ENCODE peak calls at places on chromosomes 4 and X, in four cellular contexts. One of them, this sample, is unnamed.

GRCh38 chr4:88225216-88226107 is 58.9 kb downstream of the PPM1K start:
- DNase-seq in GM12878: no peak
- DNase-seq in K562: no peak
- DNase-seq in HepG2: no peak
- DNase-seq in this sample: peak

GRCh38 chrX:21509912-21510311 is 135.7 kb downstream of the CNKSR2 start:
- DNase-seq in GM12878: no peak
- DNase-seq in K562: no peak
- DNase-seq in HepG2: no peak
- DNase-seq in this sample: no peak

GRCh38 chr4:87375719-87376291 is 15.2 kb downstream of the HSD17B11 start:
- DNase-seq in GM12878: no peak
- DNase-seq in K562: peak
- DNase-seq in HepG2: peak
- DNase-seq in this sample: no peak

GRCh38 chrX:140709421-140709846 is at the start of gene LINC00632:
- DNase-seq in GM12878: no peak
- DNase-seq in K562: no peak
- DNase-seq in HepG2: no peak
- DNase-seq in this sample: no peak

GRCh38 chrX:42567268-42567667 is 210.7 kb downstream of the PPP1R2C start:
- DNase-seq in GM12878: no peak
- DNase-seq in K562: no peak
- DNase-seq in HepG2: no peak
- DNase-seq in this sample: no peak

GRCh38 chr4:6183740-6184139 is 16.6 kb downstream of the JAKMIP1 start:
- DNase-seq in GM12878: peak
- DNase-seq in K562: no peak
- DNase-seq in HepG2: no peak
- DNase-seq in this sample: no peak

GRCh38 chrX:139554991-139555675 is 24.6 kb downstream of the F9 start:
- DNase-seq in GM12878: no peak
- DNase-seq in K562: peak
- DNase-seq in HepG2: no peak
- DNase-seq in this sample: peak

GRCh38 chr4:185134176-185134869 is 8.7 kb upstream of the SLC25A4 start:
- DNase-seq in GM12878: no peak
- DNase-seq in K562: peak
- DNase-seq in HepG2: peak
- DNase-seq in this sample: no peak

GRCh38 chr4:80608285-80608980 is 272.9 kb downstream of the CFAP299 start:
- DNase-seq in GM12878: no peak
- DNase-seq in K562: no peak
- DNase-seq in HepG2: no peak
- DNase-seq in this sample: no peak

GRCh38 chr4:161466321-161466720 is 697.5 kb downstream of the FSTL5 start:
- DNase-seq in GM12878: no peak
- DNase-seq in K562: no peak
- DNase-seq in HepG2: no peak
- DNase-seq in this sample: no peak

GRCh38 chrX:53093177-53093655 is 726 bp upstream of the KANTR start:
- DNase-seq in GM12878: no peak
- DNase-seq in K562: peak
- DNase-seq in HepG2: peak
- DNase-seq in this sample: no peak

GRCh38 chr4:67892905-67893304 is 9.1 kb upstream of the TMPRSS11D start:
- DNase-seq in GM12878: no peak
- DNase-seq in K562: no peak
- DNase-seq in HepG2: no peak
- DNase-seq in this sample: no peak

GRCh38 chr4:56271121-56271520 is 116.2 kb downstream of the AASDH start:
- DNase-seq in GM12878: no peak
- DNase-seq in K562: no peak
- DNase-seq in HepG2: no peak
- DNase-seq in this sample: no peak

GRCh38 chrX:12526296-12526695 is 264.9 kb upstream of the PRPS2 start:
- DNase-seq in GM12878: no peak
- DNase-seq in K562: no peak
- DNase-seq in HepG2: no peak
- DNase-seq in this sample: no peak

GRCh38 chr4:4860803-4861591 is 1.5 kb downstream of the MSX1 start:
- DNase-seq in GM12878: no peak
- DNase-seq in K562: no peak
- DNase-seq in HepG2: peak
- DNase-seq in this sample: peak

GRCh38 chr4:76087007-76087769 is 12.7 kb downstream of the ART3 start:
- DNase-seq in GM12878: no peak
- DNase-seq in K562: peak
- DNase-seq in HepG2: peak
- DNase-seq in this sample: peak

GRCh38 chrX:33285550-33285949 is 74.2 kb upstream of the DMD start:
- DNase-seq in GM12878: no peak
- DNase-seq in K562: no peak
- DNase-seq in HepG2: no peak
- DNase-seq in this sample: no peak

GRCh38 chr4:8515316-8516060 is 64.7 kb upstream of the GPR78 start:
- DNase-seq in GM12878: no peak
- DNase-seq in K562: no peak
- DNase-seq in HepG2: no peak
- DNase-seq in this sample: no peak

GRCh38 chr4:118279920-118280432 is 72.8 kb downstream of the PRSS12 start:
- DNase-seq in GM12878: no peak
- DNase-seq in K562: peak
- DNase-seq in HepG2: no peak
- DNase-seq in this sample: no peak

GRCh38 chrX:43822015-43822414 is 60.2 kb downstream of the MAOB start:
- DNase-seq in GM12878: no peak
- DNase-seq in K562: no peak
- DNase-seq in HepG2: no peak
- DNase-seq in this sample: no peak

GRCh38 chrX:50971390-50971789 is 60.9 kb downstream of the BMP15 start:
- DNase-seq in GM12878: no peak
- DNase-seq in K562: no peak
- DNase-seq in HepG2: no peak
- DNase-seq in this sample: no peak

GRCh38 chr4:183561905-183562304 is 57.0 kb downstream of the ING2 start:
- DNase-seq in GM12878: no peak
- DNase-seq in K562: no peak
- DNase-seq in HepG2: no peak
- DNase-seq in this sample: no peak

GRCh38 chr4:173174184-173175156 is 5.9 kb downstream of the GALNT7 start:
- DNase-seq in GM12878: no peak
- DNase-seq in K562: peak
- DNase-seq in HepG2: no peak
- DNase-seq in this sample: no peak

GRCh38 chrX:8404958-8405357 is 59.7 kb upstream of the VCX3B start:
- DNase-seq in GM12878: no peak
- DNase-seq in K562: no peak
- DNase-seq in HepG2: no peak
- DNase-seq in this sample: no peak

GRCh38 chr4:43357252-43357974 is 464.9 kb downstream of the GRXCR1 start:
- DNase-seq in GM12878: no peak
- DNase-seq in K562: no peak
- DNase-seq in HepG2: no peak
- DNase-seq in this sample: no peak

DNA sequence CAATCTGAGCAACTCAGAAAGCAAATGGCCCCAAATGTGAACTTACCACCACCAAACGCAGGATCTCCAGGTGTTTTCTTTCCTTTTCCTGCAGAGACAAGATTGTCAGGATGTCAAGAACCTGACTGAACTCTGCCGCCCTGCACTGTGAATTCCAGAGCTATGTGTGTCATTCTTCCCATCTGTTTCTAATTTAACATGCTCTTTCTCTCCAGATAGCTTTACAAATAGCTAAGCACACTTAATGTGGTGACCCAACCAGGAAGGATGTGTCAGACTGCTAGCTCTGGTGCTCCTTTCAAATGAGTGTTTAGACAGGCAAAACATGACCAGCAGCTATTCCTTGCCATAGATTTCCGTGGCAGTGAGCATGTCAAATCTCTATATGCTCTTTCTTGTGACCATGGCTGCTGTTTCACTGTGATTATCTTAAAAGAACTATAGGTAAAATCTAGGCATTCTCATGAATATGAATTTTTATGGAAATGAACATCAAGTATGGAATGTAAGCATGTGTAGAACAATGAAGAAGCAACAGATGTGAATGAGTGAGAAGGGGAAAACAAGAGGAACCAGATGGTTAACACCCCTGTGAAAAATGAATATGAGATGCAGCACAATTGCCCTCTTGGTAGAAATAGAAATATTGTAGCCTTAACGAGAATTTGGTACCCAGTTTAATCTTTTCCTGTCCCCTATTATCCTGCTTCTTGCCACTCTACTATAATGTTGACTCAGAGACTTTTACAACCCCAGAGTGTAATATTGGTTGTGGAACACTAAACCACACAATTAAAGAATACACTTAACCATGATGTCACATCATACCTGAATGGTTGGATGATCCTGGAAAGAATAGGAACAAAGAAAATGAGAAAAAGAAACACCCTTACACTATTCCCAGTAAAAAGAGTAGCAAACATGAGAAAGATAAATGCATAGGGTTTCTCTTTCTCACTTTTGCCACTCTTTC is 247.8 kb upstream of the DKK2 start:
- DNase-seq in GM12878: no peak
- DNase-seq in K562: no peak
- DNase-seq in HepG2: no peak
- DNase-seq in this sample: peak
- TF ChIP-seq ATF3 in GM12878: no peak
- TF ChIP-seq ATF3 in K562: no peak
- TF ChIP-seq ATF3 in HepG2: no peak
- TF ChIP-seq ATF3 in this sample: no peak

GRCh38 chrX:17375631-17376380 is 806 bp downstream of the NHS start:
- DNase-seq in GM12878: no peak
- DNase-seq in K562: no peak
- DNase-seq in HepG2: no peak
- DNase-seq in this sample: peak

GRCh38 chrX:17376381-17377046 is 1.5 kb downstream of the NHS start:
- DNase-seq in GM12878: no peak
- DNase-seq in K562: no peak
- DNase-seq in HepG2: no peak
- DNase-seq in this sample: no peak

GRCh38 chrX:17373337-17373736 is 1.7 kb upstream of the NHS start:
- DNase-seq in GM12878: no peak
- DNase-seq in K562: no peak
- DNase-seq in HepG2: no peak
- DNase-seq in this sample: no peak

GRCh38 chrX:17375361-17375630 is 296 bp downstream of the NHS start:
- DNase-seq in GM12878: no peak
- DNase-seq in K562: no peak
- DNase-seq in HepG2: no peak
- DNase-seq in this sample: no peak

DNA sequence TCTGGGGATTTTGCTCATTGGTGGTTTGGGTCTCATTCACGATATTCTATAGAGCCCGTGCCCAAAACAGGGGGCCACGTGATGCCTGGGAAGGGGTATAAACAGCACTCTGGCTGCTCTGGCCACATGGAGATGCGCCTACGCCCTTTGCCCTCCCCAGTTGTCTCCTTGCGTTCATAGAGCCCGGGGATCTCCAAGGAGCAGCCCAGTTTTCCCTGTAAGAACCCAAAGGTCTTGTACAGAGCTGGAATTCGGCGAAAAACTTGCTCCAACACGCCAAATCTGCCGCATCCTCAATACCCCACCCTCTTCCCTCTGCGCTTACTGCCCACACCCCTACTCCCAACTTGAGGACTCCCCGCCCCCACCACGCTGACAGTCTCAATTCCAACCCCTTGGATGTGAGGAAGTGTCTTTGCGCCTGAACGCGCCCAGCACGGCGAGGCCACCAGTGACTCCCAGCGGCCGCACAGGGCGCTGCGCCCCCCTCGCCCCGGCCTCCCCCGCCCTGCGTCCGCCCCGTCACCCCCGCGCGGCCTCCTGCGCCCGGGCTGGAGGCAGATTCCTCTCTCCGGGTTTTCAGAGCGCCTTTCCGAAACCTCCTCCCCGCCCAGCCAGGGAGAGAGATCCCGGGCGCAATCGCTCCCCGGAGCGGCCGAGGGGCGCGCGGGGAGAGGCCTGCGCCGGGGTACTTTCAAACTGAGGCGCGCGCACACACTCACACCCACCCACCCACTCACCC is at the start of gene NHS:
- DNase-seq in GM12878: no peak
- DNase-seq in K562: peak
- DNase-seq in HepG2: no peak
- DNase-seq in this sample: peak
- TF ChIP-seq KDM1A in GM12878: no peak
- TF ChIP-seq KDM1A in K562: no peak
- TF ChIP-seq KDM1A in HepG2: no peak
- TF ChIP-seq KDM1A in this sample: no peak

DNA sequence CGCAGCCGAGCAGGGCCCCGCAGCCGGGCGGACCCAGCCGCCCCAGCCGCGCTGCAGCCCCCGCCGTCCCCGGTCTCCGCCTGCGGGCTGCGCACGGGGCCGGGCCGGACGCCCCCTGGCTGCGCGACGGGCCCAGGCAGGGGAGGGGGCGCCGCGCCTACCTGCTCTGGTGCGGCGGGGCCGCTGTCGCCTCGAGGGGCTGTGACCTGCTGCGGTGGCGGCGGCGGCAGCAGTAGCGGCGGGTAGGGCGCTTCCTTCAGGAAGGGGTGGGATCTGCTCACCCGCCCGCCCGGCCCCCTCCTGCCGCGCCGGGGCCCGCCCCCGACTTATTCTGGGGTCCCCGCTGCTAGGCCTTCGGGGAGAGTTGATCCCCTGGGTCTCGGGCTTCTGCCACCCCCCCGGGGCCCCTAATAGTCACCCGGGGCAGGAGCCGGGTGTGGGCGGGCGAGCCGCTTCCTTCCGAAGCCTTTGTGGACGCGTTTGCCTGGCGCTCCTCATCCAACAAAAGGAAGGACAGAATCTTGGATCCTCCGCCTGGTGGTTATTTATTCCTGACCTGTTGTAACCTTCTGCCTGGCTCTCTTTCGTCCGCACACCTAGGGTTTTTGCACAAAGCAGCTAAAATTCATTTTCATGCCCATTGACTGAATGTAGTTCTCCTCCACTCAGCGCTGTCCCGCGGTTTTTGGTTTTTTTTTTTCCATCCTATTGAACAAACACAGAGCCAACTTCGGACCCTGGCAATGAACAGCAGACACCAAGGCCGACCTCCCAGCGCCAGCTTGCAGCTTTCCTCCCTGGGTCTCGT is at the start of gene TMEM150C:
- DNase-seq in GM12878: no peak
- DNase-seq in K562: no peak
- DNase-seq in HepG2: no peak
- DNase-seq in this sample: peak
- TF ChIP-seq ATF3 in GM12878: no peak
- TF ChIP-seq ATF3 in K562: no peak
- TF ChIP-seq ATF3 in HepG2: no peak
- TF ChIP-seq ATF3 in this sample: no peak

DNA sequence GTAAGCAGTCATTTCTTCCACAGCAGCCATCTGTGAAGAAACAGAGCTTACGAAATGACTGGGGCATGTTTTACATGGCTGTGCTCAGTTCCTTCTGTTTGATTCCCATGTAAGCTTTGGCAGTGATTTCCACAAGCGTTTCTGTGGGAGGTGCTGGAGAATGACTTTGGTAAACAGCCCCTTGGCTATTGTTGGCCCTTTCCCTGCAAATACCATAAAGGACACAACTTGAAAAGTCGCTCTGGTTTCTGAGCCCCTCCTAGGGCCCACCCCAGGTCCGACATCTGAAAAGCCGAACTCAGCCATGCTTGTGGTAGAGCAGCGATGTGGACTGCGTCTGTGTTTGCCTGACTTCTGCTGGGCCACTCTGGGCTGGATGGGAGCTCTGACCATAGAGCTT is 3.7 kb downstream of the LIMCH1 start:
- DNase-seq in GM12878: no peak
- DNase-seq in K562: no peak
- DNase-seq in HepG2: no peak
- DNase-seq in this sample: no peak
- TF ChIP-seq KDM1A in GM12878: no peak
- TF ChIP-seq KDM1A in K562: no peak
- TF ChIP-seq KDM1A in HepG2: no peak
- TF ChIP-seq KDM1A in this sample: no peak